ENCODE peak calls at places on chromosome 4, in five cellular contexts. L is nephron progenitor cell, F is EL, O is endothelial cell, G is A549. N is an unnamed sample.

GRCh38 chr4:148376151-148376550 is 66.1 kb downstream of the NR3C2 start:
- DNase-seq in L (no peak), F (peak), O (no peak), G (peak), N (peak)

GRCh38 chr4:176150283-176150682 is 45.1 kb downstream of the SPATA4 start:
- DNase-seq in L (no peak), F (peak), O (no peak), G (peak), N (peak)

GRCh38 chr4:107721436-107722090 is 1.5 kb upstream of the PAPSS1 start:
- DNase-seq in L (peak), F (no peak), O (no peak), G (no peak), N (no peak)

GRCh38 chr4:89640620-89641366 is 196.2 kb downstream of the SNCA start:
- DNase-seq in L (peak), F (peak), O (peak), G (peak), N (no peak)

GRCh38 chr4:76195326-76195725 is 18.3 kb downstream of the SCARB2 start:
- DNase-seq in L (no peak), F (no peak), O (no peak), G (no peak), N (no peak)

GRCh38 chr4:176198316-176198903 is 3.0 kb upstream of the SPATA4 start:
- DNase-seq in L (no peak), F (no peak), O (no peak), G (no peak), N (no peak)

GRCh38 chr4:69095301-69095731 is 958 bp upstream of the UGT2B7 start:
- DNase-seq in L (no peak), F (peak), O (no peak), G (peak), N (no peak)

GRCh38 chr4:10173039-10173753 is 56.6 kb upstream of the WDR1 start:
- DNase-seq in L (no peak), F (peak), O (no peak), G (no peak), N (peak)

GRCh38 chr4:35538807-35539206 is 705.5 kb downstream of the ARAP2 start:
- DNase-seq in L (no peak), F (no peak), O (no peak), G (no peak), N (no peak)

GRCh38 chr4:101169044-101170014 is 178.0 kb downstream of the PPP3CA start:
- DNase-seq in L (peak), F (peak), O (peak), G (peak), N (peak)

GRCh38 chr4:165493359-165493758 is 114.6 kb downstream of the CPE start:
- DNase-seq in L (peak), F (peak), O (peak), G (peak), N (peak)

GRCh38 chr4:1310031-1310795 is 20.5 kb downstream of the MAEA start:
- DNase-seq in L (no peak), F (no peak), O (no peak), G (no peak), N (no peak)

GRCh38 chr4:182019148-182019652 is 224.0 kb upstream of the TENM3 start:
- DNase-seq in L (no peak), F (no peak), O (no peak), G (no peak), N (peak)

GRCh38 chr4:8117278-8117682 is 41.3 kb downstream of the ABLIM2 start:
- DNase-seq in L (peak), F (peak), O (no peak), G (peak), N (peak)

GRCh38 chr4:165874799-165875371 is 1.8 kb downstream of the TLL1 start:
- DNase-seq in L (peak), F (peak), O (peak), G (peak), N (no peak)

GRCh38 chr4:138113819-138114415 is 128.2 kb downstream of the SLC7A11 start:
- DNase-seq in L (no peak), F (peak), O (no peak), G (no peak), N (no peak)

GRCh38 chr4:168480991-168481588 is 798 bp upstream of the DDX60L start:
- DNase-seq in L (no peak), F (peak), O (no peak), G (peak), N (peak)

GRCh38 chr4:64846417-64846816 is 437.2 kb upstream of the TECRL start:
- DNase-seq in L (no peak), F (no peak), O (no peak), G (no peak), N (no peak)

GRCh38 chr4:142824368-142824767 is 21.7 kb downstream of the INPP4B start:
- DNase-seq in L (no peak), F (peak), O (no peak), G (no peak), N (no peak)

GRCh38 chr4:169208516-169208915 is 62.2 kb downstream of the SH3RF1 start:
- DNase-seq in L (no peak), F (peak), O (no peak), G (no peak), N (peak)

GRCh38 chr4:108135549-108136209 is 33.1 kb downstream of the LEF1 start:
- DNase-seq in L (peak), F (no peak), O (no peak), G (no peak), N (no peak)